ENCODE peak calls at places on chromosomes 3 and 15, in ten cellular contexts. One of them, this sample, is unnamed.

GRCh38 chr3:182682263-182683229 is 110.8 kb upstream of the ATP11B start:
- DNase-seq in IMR-90: peak
- DNase-seq in cardiac muscle cell: peak
- DNase-seq in PC-9: peak
- DNase-seq in left ventricle myocardium inferior: peak
- DNase-seq in ovary: no peak
- DNase-seq in RWPE1: peak
- DNase-seq in transverse colon: peak
- DNase-seq in heart left ventricle: peak
- DNase-seq in fibroblast of lung: peak
- DNase-seq in this sample: no peak

GRCh38 chr3:16181361-16181760 is 6.9 kb downstream of the GALNT15 start:
- DNase-seq in IMR-90: peak
- DNase-seq in cardiac muscle cell: peak
- DNase-seq in PC-9: no peak
- DNase-seq in left ventricle myocardium inferior: peak
- DNase-seq in ovary: peak
- DNase-seq in RWPE1: no peak
- DNase-seq in transverse colon: peak
- DNase-seq in heart left ventricle: peak
- DNase-seq in fibroblast of lung: peak
- DNase-seq in this sample: no peak

GRCh38 chr3:17752441-17752840 is 10.0 kb upstream of the TBC1D5 start:
- DNase-seq in IMR-90: no peak
- DNase-seq in cardiac muscle cell: no peak
- DNase-seq in PC-9: no peak
- DNase-seq in left ventricle myocardium inferior: no peak
- DNase-seq in ovary: no peak
- DNase-seq in RWPE1: no peak
- DNase-seq in transverse colon: no peak
- DNase-seq in heart left ventricle: no peak
- DNase-seq in fibroblast of lung: no peak
- DNase-seq in this sample: no peak

GRCh38 chr15:72786244-72786641 is 2.7 kb upstream of the ADPGK start:
- DNase-seq in IMR-90: no peak
- DNase-seq in cardiac muscle cell: no peak
- DNase-seq in PC-9: no peak
- DNase-seq in left ventricle myocardium inferior: no peak
- DNase-seq in ovary: no peak
- DNase-seq in RWPE1: no peak
- DNase-seq in transverse colon: no peak
- DNase-seq in heart left ventricle: no peak
- DNase-seq in fibroblast of lung: no peak
- DNase-seq in this sample: no peak

GRCh38 chr3:170277833-170278586 is 55.8 kb downstream of the PRKCI start:
- DNase-seq in IMR-90: no peak
- DNase-seq in cardiac muscle cell: no peak
- DNase-seq in PC-9: no peak
- DNase-seq in left ventricle myocardium inferior: no peak
- DNase-seq in ovary: no peak
- DNase-seq in RWPE1: no peak
- DNase-seq in transverse colon: peak
- DNase-seq in heart left ventricle: no peak
- DNase-seq in fibroblast of lung: peak
- DNase-seq in this sample: no peak

GRCh38 chr3:62892951-62893350 is 17.7 kb upstream of the CADPS start:
- DNase-seq in IMR-90: no peak
- DNase-seq in cardiac muscle cell: no peak
- DNase-seq in PC-9: no peak
- DNase-seq in left ventricle myocardium inferior: no peak
- DNase-seq in ovary: no peak
- DNase-seq in RWPE1: no peak
- DNase-seq in transverse colon: no peak
- DNase-seq in heart left ventricle: no peak
- DNase-seq in fibroblast of lung: no peak
- DNase-seq in this sample: no peak

GRCh38 chr3:60536420-60536819 is 714.8 kb downstream of the FHIT start:
- DNase-seq in IMR-90: no peak
- DNase-seq in cardiac muscle cell: no peak
- DNase-seq in PC-9: no peak
- DNase-seq in left ventricle myocardium inferior: no peak
- DNase-seq in ovary: no peak
- DNase-seq in RWPE1: no peak
- DNase-seq in transverse colon: no peak
- DNase-seq in heart left ventricle: no peak
- DNase-seq in fibroblast of lung: no peak
- DNase-seq in this sample: no peak

GRCh38 chr15:32730677-32731654 is 13.2 kb downstream of the GREM1 start:
- DNase-seq in IMR-90: no peak
- DNase-seq in cardiac muscle cell: peak
- DNase-seq in PC-9: peak
- DNase-seq in left ventricle myocardium inferior: no peak
- DNase-seq in ovary: no peak
- DNase-seq in RWPE1: peak
- DNase-seq in transverse colon: peak
- DNase-seq in heart left ventricle: no peak
- DNase-seq in fibroblast of lung: peak
- DNase-seq in this sample: peak

GRCh38 chr3:195041871-195042740 is 228.9 kb downstream of the XXYLT1 start:
- DNase-seq in IMR-90: no peak
- DNase-seq in cardiac muscle cell: no peak
- DNase-seq in PC-9: no peak
- DNase-seq in left ventricle myocardium inferior: no peak
- DNase-seq in ovary: no peak
- DNase-seq in RWPE1: no peak
- DNase-seq in transverse colon: no peak
- DNase-seq in heart left ventricle: no peak
- DNase-seq in fibroblast of lung: no peak
- DNase-seq in this sample: no peak

GRCh38 chr15:77369168-77369567 is 50.7 kb downstream of the PEAK1 start:
- DNase-seq in IMR-90: peak
- DNase-seq in cardiac muscle cell: no peak
- DNase-seq in PC-9: no peak
- DNase-seq in left ventricle myocardium inferior: no peak
- DNase-seq in ovary: no peak
- DNase-seq in RWPE1: no peak
- DNase-seq in transverse colon: no peak
- DNase-seq in heart left ventricle: no peak
- DNase-seq in fibroblast of lung: no peak
- DNase-seq in this sample: no peak

GRCh38 chr3:168251371-168251770 is 155.6 kb upstream of the GOLIM4 start:
- DNase-seq in IMR-90: no peak
- DNase-seq in cardiac muscle cell: no peak
- DNase-seq in PC-9: no peak
- DNase-seq in left ventricle myocardium inferior: no peak
- DNase-seq in ovary: no peak
- DNase-seq in RWPE1: no peak
- DNase-seq in transverse colon: no peak
- DNase-seq in heart left ventricle: no peak
- DNase-seq in fibroblast of lung: no peak
- DNase-seq in this sample: no peak

GRCh38 chr3:177279118-177279815 is 82.0 kb upstream of the TBL1XR1 start:
- DNase-seq in IMR-90: no peak
- DNase-seq in cardiac muscle cell: no peak
- DNase-seq in PC-9: peak
- DNase-seq in left ventricle myocardium inferior: no peak
- DNase-seq in ovary: no peak
- DNase-seq in RWPE1: no peak
- DNase-seq in transverse colon: no peak
- DNase-seq in heart left ventricle: no peak
- DNase-seq in fibroblast of lung: no peak
- DNase-seq in this sample: no peak

GRCh38 chr3:4582634-4583033 is 89.5 kb downstream of the ITPR1 start:
- DNase-seq in IMR-90: peak
- DNase-seq in cardiac muscle cell: peak
- DNase-seq in PC-9: no peak
- DNase-seq in left ventricle myocardium inferior: no peak
- DNase-seq in ovary: no peak
- DNase-seq in RWPE1: no peak
- DNase-seq in transverse colon: no peak
- DNase-seq in heart left ventricle: no peak
- DNase-seq in fibroblast of lung: peak
- DNase-seq in this sample: no peak

GRCh38 chr3:140927711-140928110 is 13.9 kb upstream of the SLC25A36 start:
- DNase-seq in IMR-90: no peak
- DNase-seq in cardiac muscle cell: no peak
- DNase-seq in PC-9: no peak
- DNase-seq in left ventricle myocardium inferior: no peak
- DNase-seq in ovary: no peak
- DNase-seq in RWPE1: no peak
- DNase-seq in transverse colon: no peak
- DNase-seq in heart left ventricle: no peak
- DNase-seq in fibroblast of lung: no peak
- DNase-seq in this sample: no peak

GRCh38 chr15:71610991-71611720 is 199.2 kb upstream of the NR2E3 start:
- DNase-seq in IMR-90: no peak
- DNase-seq in cardiac muscle cell: no peak
- DNase-seq in PC-9: no peak
- DNase-seq in left ventricle myocardium inferior: no peak
- DNase-seq in ovary: no peak
- DNase-seq in RWPE1: no peak
- DNase-seq in transverse colon: no peak
- DNase-seq in heart left ventricle: no peak
- DNase-seq in fibroblast of lung: no peak
- DNase-seq in this sample: no peak
- H3K27ac ChIP-seq in IMR-90: no peak
- H3K27ac ChIP-seq in cardiac muscle cell: no peak
- H3K27ac ChIP-seq in PC-9: no peak
- H3K27ac ChIP-seq in left ventricle myocardium inferior: peak
- H3K27ac ChIP-seq in ovary: no peak
- H3K27ac ChIP-seq in RWPE1: no peak
- H3K27ac ChIP-seq in transverse colon: no peak
- H3K27ac ChIP-seq in heart left ventricle: no peak
- H3K27ac ChIP-seq in fibroblast of lung: no peak
- H3K27ac ChIP-seq in this sample: no peak

DNA sequence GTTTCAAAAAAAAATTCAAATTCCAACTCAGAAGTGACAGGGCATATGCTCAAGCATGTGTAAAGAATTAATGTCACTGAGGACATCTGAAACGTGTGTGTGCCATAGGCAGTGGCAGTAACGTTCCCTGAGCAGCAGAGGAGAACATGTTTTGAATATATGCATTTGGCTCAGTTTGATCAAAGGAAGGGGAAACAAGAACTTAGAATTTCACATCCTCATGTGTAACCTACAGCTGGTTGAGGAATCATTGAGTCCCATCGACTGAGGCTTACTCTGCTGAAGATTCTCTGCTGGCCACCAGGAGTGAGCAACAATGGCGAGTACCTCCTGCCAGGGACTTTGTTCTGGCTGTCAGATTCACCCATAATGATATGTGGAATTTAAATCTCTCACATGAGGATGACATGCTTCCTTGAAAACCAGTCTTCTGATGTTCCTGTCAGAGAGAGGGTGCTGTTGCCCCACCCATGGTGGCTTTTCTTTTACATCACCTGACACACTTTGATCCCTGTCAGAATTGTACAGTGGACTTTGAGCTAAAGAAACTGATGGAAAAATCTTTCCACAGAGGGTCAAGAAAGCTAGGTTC is 21.3 kb downstream of the GORASP1 start:
- DNase-seq in IMR-90: no peak
- DNase-seq in cardiac muscle cell: no peak
- DNase-seq in PC-9: no peak
- DNase-seq in left ventricle myocardium inferior: no peak
- DNase-seq in ovary: no peak
- DNase-seq in RWPE1: no peak
- DNase-seq in transverse colon: no peak
- DNase-seq in heart left ventricle: no peak
- DNase-seq in fibroblast of lung: no peak
- DNase-seq in this sample: no peak
- TF ChIP-seq CTCF in IMR-90: no peak
- TF ChIP-seq CTCF in cardiac muscle cell: no peak
- TF ChIP-seq CTCF in PC-9: no peak
- TF ChIP-seq CTCF in left ventricle myocardium inferior: no peak
- TF ChIP-seq CTCF in ovary: no peak
- TF ChIP-seq CTCF in RWPE1: no peak
- TF ChIP-seq CTCF in transverse colon: no peak
- TF ChIP-seq CTCF in heart left ventricle: no peak
- TF ChIP-seq CTCF in fibroblast of lung: no peak
- TF ChIP-seq CTCF in this sample: no peak

GRCh38 chr3:179450901-179451334 is 352 bp downstream of the GNB4 start:
- DNase-seq in IMR-90: peak
- DNase-seq in cardiac muscle cell: peak
- DNase-seq in PC-9: no peak
- DNase-seq in left ventricle myocardium inferior: no peak
- DNase-seq in ovary: peak
- DNase-seq in RWPE1: peak
- DNase-seq in transverse colon: peak
- DNase-seq in heart left ventricle: no peak
- DNase-seq in fibroblast of lung: peak
- DNase-seq in this sample: no peak

GRCh38 chr3:179450321-179450720 is 949 bp downstream of the GNB4 start:
- DNase-seq in IMR-90: peak
- DNase-seq in cardiac muscle cell: peak
- DNase-seq in PC-9: no peak
- DNase-seq in left ventricle myocardium inferior: no peak
- DNase-seq in ovary: no peak
- DNase-seq in RWPE1: peak
- DNase-seq in transverse colon: no peak
- DNase-seq in heart left ventricle: no peak
- DNase-seq in fibroblast of lung: peak
- DNase-seq in this sample: no peak

GRCh38 chr3:179452872-179453271 is 1.6 kb upstream of the GNB4 start:
- DNase-seq in IMR-90: no peak
- DNase-seq in cardiac muscle cell: peak
- DNase-seq in PC-9: no peak
- DNase-seq in left ventricle myocardium inferior: no peak
- DNase-seq in ovary: no peak
- DNase-seq in RWPE1: no peak
- DNase-seq in transverse colon: no peak
- DNase-seq in heart left ventricle: no peak
- DNase-seq in fibroblast of lung: no peak
- DNase-seq in this sample: no peak

GRCh38 chr3:179452166-179452544 is 885 bp upstream of the GNB4 start:
- DNase-seq in IMR-90: peak
- DNase-seq in cardiac muscle cell: peak
- DNase-seq in PC-9: peak
- DNase-seq in left ventricle myocardium inferior: no peak
- DNase-seq in ovary: no peak
- DNase-seq in RWPE1: no peak
- DNase-seq in transverse colon: no peak
- DNase-seq in heart left ventricle: no peak
- DNase-seq in fibroblast of lung: peak
- DNase-seq in this sample: no peak

GRCh38 chr3:179451335-179452165 is at the start of gene GNB4:
- DNase-seq in IMR-90: peak
- DNase-seq in cardiac muscle cell: peak
- DNase-seq in PC-9: peak
- DNase-seq in left ventricle myocardium inferior: peak
- DNase-seq in ovary: peak
- DNase-seq in RWPE1: peak
- DNase-seq in transverse colon: peak
- DNase-seq in heart left ventricle: peak
- DNase-seq in fibroblast of lung: peak
- DNase-seq in this sample: peak
- H3K27ac ChIP-seq in IMR-90: peak
- H3K27ac ChIP-seq in cardiac muscle cell: peak
- H3K27ac ChIP-seq in PC-9: no peak
- H3K27ac ChIP-seq in left ventricle myocardium inferior: peak
- H3K27ac ChIP-seq in ovary: peak
- H3K27ac ChIP-seq in RWPE1: peak
- H3K27ac ChIP-seq in transverse colon: peak
- H3K27ac ChIP-seq in heart left ventricle: peak
- H3K27ac ChIP-seq in fibroblast of lung: peak
- H3K27ac ChIP-seq in this sample: peak

GRCh38 chr3:56926513-56927282 is 124.9 kb upstream of the ARHGEF3 start:
- DNase-seq in IMR-90: peak
- DNase-seq in cardiac muscle cell: peak
- DNase-seq in PC-9: peak
- DNase-seq in left ventricle myocardium inferior: no peak
- DNase-seq in ovary: no peak
- DNase-seq in RWPE1: peak
- DNase-seq in transverse colon: no peak
- DNase-seq in heart left ventricle: no peak
- DNase-seq in fibroblast of lung: peak
- DNase-seq in this sample: peak
- TF ChIP-seq CTCF in IMR-90: no peak
- TF ChIP-seq CTCF in cardiac muscle cell: peak
- TF ChIP-seq CTCF in PC-9: no peak
- TF ChIP-seq CTCF in left ventricle myocardium inferior: no peak
- TF ChIP-seq CTCF in ovary: no peak
- TF ChIP-seq CTCF in RWPE1: no peak
- TF ChIP-seq CTCF in transverse colon: no peak
- TF ChIP-seq CTCF in heart left ventricle: no peak
- TF ChIP-seq CTCF in fibroblast of lung: peak
- TF ChIP-seq CTCF in this sample: peak

This sample was measured in foreskin keratinocyte.